ENCODE peak calls at places on chromosomes 13 and 19, in five cellular contexts. F is left lung, W is uterus, B is neuronal stem cell, G is iPS DF 6.9. Z is an unnamed sample. For H3K4me1, the result is how much of the 10 kb centered on the place peaks cover.

GRCh38 chr19:10390652-10391286 is 10.4 kb upstream of the TYK2 start:
- DNase-seq in B (peak), W (peak), F (peak), G (no peak), Z (no peak)

GRCh38 chr13:79775830-79776229 is 294.9 kb downstream of the NDFIP2 start:
- DNase-seq in F (no peak), W (no peak), B (peak), G (peak), Z (no peak)

GRCh38 chr19:50952890-50953289 is at the start of gene KLK5:
- DNase-seq in W (no peak), F (no peak), B (no peak), G (no peak), Z (no peak)

GRCh38 chr19:33804021-33804799 is 7.5 kb downstream of the KCTD15 start:
- DNase-seq in B (no peak), F (no peak), G (no peak), W (peak), Z (no peak)

GRCh38 chr13:25943081-25943480 is 108.7 kb downstream of the SHISA2 start:
- DNase-seq in W (no peak), B (no peak), G (no peak), F (no peak), Z (no peak)

GRCh38 chr13:80339841-80340642 is 884 bp downstream of the SPRY2 start:
- DNase-seq in F (peak), W (peak), G (no peak), B (peak), Z (no peak)

GRCh38 chr13:103283451-103283820 is 217.2 kb upstream of the SLC10A2 start:
- DNase-seq in G (no peak), F (no peak), B (no peak), W (no peak), Z (no peak)

GRCh38 chr13:21075303-21076264 is 14.2 kb upstream of the LATS2 start:
- DNase-seq in G (no peak), W (no peak), B (no peak), F (peak), Z (no peak)

GRCh38 chr13:25727250-25727649 is 324.6 kb downstream of the SHISA2 start:
- DNase-seq in W (no peak), B (no peak), F (peak), G (no peak), Z (no peak)

GRCh38 chr19:52188822-52189744 is 769 bp upstream of the PPP2R1A start:
- DNase-seq in G (no peak), F (peak), W (no peak), B (no peak), Z (no peak)

GRCh38 chr19:1377176-1377964 is 6.3 kb upstream of the NDUFS7 start:
- DNase-seq in F (peak), G (no peak), W (no peak), B (no peak), Z (peak)

GRCh38 chr13:103299079-103299478 is 232.9 kb upstream of the SLC10A2 start:
- DNase-seq in G (peak), F (no peak), W (no peak), B (no peak), Z (no peak)

GRCh38 chr19:45349126-45349415 is 8.5 kb downstream of the KLC3 start:
- DNase-seq in B (no peak), F (no peak), W (no peak), G (no peak), Z (no peak)

GRCh38 chr19:54420383-54421168 is 5.3 kb downstream of the TTYH1 start:
- DNase-seq in W (no peak), B (peak), G (no peak), F (no peak), Z (no peak)

GRCh38 chr13:20825476-20825875 is 51.7 kb upstream of the EEF1AKMT1 start:
- DNase-seq in W (no peak), B (no peak), G (no peak), F (no peak), Z (no peak)

GRCh38 chr13:50006426-50007135 is 8.7 kb upstream of the KCNRG start:
- DNase-seq in B (no peak), W (no peak), F (no peak), G (no peak), Z (no peak)

GRCh38 chr13:77417897-77418296 is 91.0 kb upstream of the MYCBP2 start:
- DNase-seq in B (no peak), W (no peak), G (no peak), F (no peak), Z (no peak)

GRCh38 chr13:51760592-51760991 is 43.4 kb downstream of the DHRS12 start:
- DNase-seq in B (no peak), G (no peak), W (no peak), F (no peak), Z (no peak)

GRCh38 chr19:35592226-35592625 is 6.3 kb downstream of the PMIS2 start:
- DNase-seq in B (peak), G (peak), W (no peak), F (no peak), Z (no peak)

GRCh38 chr19:49888478-49888901 is 8.2 kb downstream of the IL4I1 start:
- DNase-seq in W (no peak), B (no peak), F (no peak), G (no peak), Z (no peak)

GRCh38 chr19:6639439-6639838 is 30.5 kb downstream of the TNFSF14 start:
- DNase-seq in B (no peak), G (no peak), W (no peak), F (no peak), Z (no peak)

GRCh38 chr13:95002968-95003813 is 290.8 kb upstream of the SOX21 start:
- DNase-seq in G (no peak), W (no peak), F (peak), B (peak), Z (no peak)

GRCh38 chr19:765179-765738 is 14.3 kb downstream of the MISP start:
- DNase-seq in B (no peak), F (no peak), W (no peak), G (no peak), Z (no peak)

GRCh38 chr19:40588110-40588854 is 11.6 kb downstream of the SHKBP1 start:
- DNase-seq in F (no peak), B (no peak), G (no peak), W (no peak), Z (no peak)

GRCh38 chr13:39376088-39376487 is 226.9 kb downstream of the LHFPL6 start:
- DNase-seq in B (no peak), W (no peak), G (no peak), F (no peak), Z (no peak)

GRCh38 chr13:101911752-101912151 is 459.3 kb downstream of the ITGBL1 start:
- DNase-seq in F (no peak), W (no peak), B (no peak), G (no peak), Z (no peak)

GRCh38 chr19:16365300-16365996 is 40.8 kb downstream of the KLF2 start:
- DNase-seq in G (no peak), F (peak), B (no peak), W (no peak), Z (no peak)

GRCh38 chr13:36344886-36345437 is 1.2 kb downstream of the SPART start:
- DNase-seq in F (no peak), W (peak), G (no peak), B (no peak), Z (no peak)

GRCh38 chr19:48629599-48630288 is 7.4 kb downstream of the DBP start:
- DNase-seq in F (no peak), G (peak), W (peak), B (peak), Z (no peak)

GRCh38 chr13:96771501-96772367 is 222.5 kb downstream of the OXGR1 start:
- DNase-seq in F (no peak), G (no peak), W (no peak), B (no peak), Z (no peak)

GRCh38 chr13:72506706-72507105 is 220.7 kb downstream of the MZT1 start:
- DNase-seq in F (no peak), W (no peak), B (no peak), G (no peak), Z (no peak)

GRCh38 chr13:42354246-42355117 is 82.5 kb downstream of the AKAP11 start:
- DNase-seq in F (no peak), B (no peak), W (no peak), G (no peak), Z (no peak)

GRCh38 chr19:56162258-56162657 is 13.6 kb upstream of the GALP start:
- DNase-seq in B (no peak), W (no peak), G (no peak), F (no peak), Z (no peak)

GRCh38 chr19:6059996-6060599 is 50.2 kb downstream of the RFX2 start:
- DNase-seq in B (no peak), F (no peak), W (no peak), G (no peak), Z (no peak)

GRCh38 chr13:42239644-42240043 is 32.3 kb upstream of the AKAP11 start:
- DNase-seq in F (no peak), B (no peak), W (no peak), G (no peak), Z (no peak)

DNA sequence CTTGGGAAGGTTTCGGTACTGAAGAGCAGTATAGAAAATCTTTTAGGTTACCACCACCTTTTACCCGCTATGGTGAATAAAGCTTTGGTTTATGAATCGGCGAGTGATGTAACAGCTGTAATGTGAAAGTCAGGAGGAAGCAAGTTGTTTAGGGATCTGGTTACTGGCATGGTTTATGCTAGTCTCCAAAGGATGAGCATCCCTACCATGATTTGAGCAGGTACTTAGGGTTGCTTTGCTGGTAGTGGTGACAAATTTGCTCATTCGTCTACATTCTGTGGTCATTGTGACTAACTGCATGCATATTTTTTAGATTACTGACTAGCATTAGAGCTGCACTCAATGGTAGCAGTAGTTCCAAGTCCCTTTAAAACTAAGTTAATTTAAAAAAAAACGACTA is 104.1 kb downstream of the FRY start:
- DNase-seq in F (no peak), B (no peak), W (no peak), G (no peak), Z (no peak)
- H3K27ac ChIP-seq in F (peak), B (no peak), W (no peak), G (no peak), Z (no peak)

DNA sequence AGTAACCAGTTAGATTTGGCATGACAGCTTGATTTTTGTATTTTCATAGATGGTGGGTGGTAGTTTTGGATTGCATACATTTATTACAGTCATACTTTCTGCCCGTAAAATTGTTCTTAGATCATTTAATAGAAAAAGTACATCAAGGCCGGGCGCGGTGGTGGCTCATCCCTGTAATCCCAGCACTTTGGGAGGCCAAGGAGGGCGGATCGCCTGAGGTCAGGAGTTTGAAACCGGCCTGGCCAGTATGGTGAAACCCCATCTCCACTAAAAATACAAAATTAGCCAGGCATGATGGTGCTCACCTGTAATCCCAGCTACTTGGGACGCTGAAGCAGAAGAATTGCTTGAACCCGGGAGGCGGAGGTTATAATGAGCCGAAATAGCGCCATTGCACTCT is 55.0 kb upstream of the UBE2L5 start:
- DNase-seq in W (no peak), G (no peak), F (no peak), B (no peak), Z (no peak)
- H3K4me1 ChIP-seq in W (under half), G (under half), F (under half), B (under half), Z (under half)

DNA sequence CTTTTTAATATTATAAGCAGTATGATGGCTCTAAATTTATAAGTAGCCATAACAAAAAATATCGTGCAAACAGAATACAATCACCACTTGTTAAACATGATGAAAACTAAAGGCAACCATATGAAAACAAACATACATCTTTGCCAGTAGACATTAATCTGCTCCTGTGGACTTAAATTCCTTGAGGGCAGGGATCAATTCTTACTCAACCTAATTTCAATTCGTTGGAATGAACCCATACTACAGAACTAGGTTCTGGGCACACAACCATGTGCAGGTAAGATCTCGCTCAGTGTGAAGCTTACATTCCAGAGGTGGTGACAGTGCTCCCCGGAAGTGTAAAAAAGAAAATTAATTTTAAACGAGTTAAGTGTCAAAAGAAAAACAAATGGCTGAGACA is 13.4 kb downstream of the TBC1D4 start:
- DNase-seq in W (no peak), G (no peak), B (no peak), F (no peak), Z (no peak)
- H3K27ac ChIP-seq in W (no peak), G (no peak), B (no peak), F (peak), Z (no peak)

GRCh38 chr19:18289471-18290066 is 8.1 kb upstream of the JUND start:
- DNase-seq in F (no peak), W (no peak), G (no peak), B (no peak), Z (no peak)
- H3K4me1 ChIP-seq in F (under half), W (under half), G (under half), B (under half), Z (under half)

GRCh38 chr13:106498571-106498970 is 36.9 kb downstream of the EFNB2 start:
- DNase-seq in B (no peak), G (no peak), F (no peak), W (no peak), Z (no peak)
- H3K27ac ChIP-seq in B (no peak), G (no peak), F (no peak), W (peak), Z (no peak)

GRCh38 chr13:63297162-63297561 is 1881.5 kb upstream of the PCDH20 start:
- DNase-seq in F (no peak), W (no peak), B (no peak), G (no peak), Z (no peak)

GRCh38 chr13:63305641-63306133 is 1890.0 kb upstream of the PCDH20 start:
- DNase-seq in W (no peak), G (no peak), B (no peak), F (peak), Z (no peak)

GRCh38 chr13:63304497-63304896 is 1888.8 kb upstream of the PCDH20 start:
- DNase-seq in W (no peak), F (no peak), G (no peak), B (no peak), Z (no peak)

DNA sequence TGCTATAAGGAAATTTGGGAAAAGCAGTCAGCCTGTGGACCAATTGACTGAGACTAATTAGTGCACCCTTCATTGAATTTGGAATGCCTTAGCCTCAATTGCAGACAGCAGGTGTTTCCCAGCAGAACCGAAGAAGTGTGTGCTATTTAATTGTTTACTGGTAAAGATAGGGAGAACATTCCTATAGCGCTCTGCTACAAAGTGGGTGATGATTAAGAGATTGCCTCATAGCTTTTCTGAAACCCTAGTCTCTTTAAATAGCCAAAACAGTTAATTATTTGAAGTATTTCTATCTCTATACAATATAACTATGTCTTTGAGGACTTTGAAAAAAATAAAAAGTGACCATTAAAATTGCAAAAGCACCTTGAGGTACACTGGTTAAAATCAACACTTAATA is 1884.3 kb upstream of the PCDH20 start:
- DNase-seq in W (no peak), G (no peak), B (peak), F (no peak), Z (no peak)
- H3K4me1 ChIP-seq in W (under half), G (under half), B (under half), F (under half), Z (under half)